ENCODE peak calls at places on chromosomes 12 and 14, in ten cellular contexts. One of them, this sample, is unnamed. For H3K27me3, the result is how much of the 10 kb centered on the place peaks cover.

GRCh38 chr14:95943699-95944098 is 67.1 kb downstream of the TUNAR start:
- DNase-seq in vagina: no peak
- DNase-seq in left ventricle myocardium inferior: no peak
- DNase-seq in IMR-90: no peak
- DNase-seq in AG04450: no peak
- DNase-seq in lower lobe of right lung: no peak
- DNase-seq in thoracic aorta: no peak
- DNase-seq in upper lobe of right lung: no peak
- DNase-seq in CD4-positive, alpha-beta memory T cell: no peak
- DNase-seq in naive thymus-derived CD4-positive, alpha-beta T cell: no peak
- DNase-seq in this sample: no peak

GRCh38 chr12:77232045-77232444 is 166.7 kb upstream of the E2F7 start:
- DNase-seq in vagina: no peak
- DNase-seq in left ventricle myocardium inferior: no peak
- DNase-seq in IMR-90: peak
- DNase-seq in AG04450: peak
- DNase-seq in lower lobe of right lung: no peak
- DNase-seq in thoracic aorta: no peak
- DNase-seq in upper lobe of right lung: no peak
- DNase-seq in CD4-positive, alpha-beta memory T cell: no peak
- DNase-seq in naive thymus-derived CD4-positive, alpha-beta T cell: no peak
- DNase-seq in this sample: no peak

GRCh38 chr12:32756476-32757158 is 920 bp upstream of the YARS2 start:
- DNase-seq in vagina: no peak
- DNase-seq in left ventricle myocardium inferior: no peak
- DNase-seq in IMR-90: no peak
- DNase-seq in AG04450: no peak
- DNase-seq in lower lobe of right lung: no peak
- DNase-seq in thoracic aorta: no peak
- DNase-seq in upper lobe of right lung: no peak
- DNase-seq in CD4-positive, alpha-beta memory T cell: no peak
- DNase-seq in naive thymus-derived CD4-positive, alpha-beta T cell: no peak
- DNase-seq in this sample: no peak

GRCh38 chr14:90191154-90191553 is 65.2 kb upstream of the PSMC1 start:
- DNase-seq in vagina: no peak
- DNase-seq in left ventricle myocardium inferior: no peak
- DNase-seq in IMR-90: no peak
- DNase-seq in AG04450: no peak
- DNase-seq in lower lobe of right lung: no peak
- DNase-seq in thoracic aorta: no peak
- DNase-seq in upper lobe of right lung: no peak
- DNase-seq in CD4-positive, alpha-beta memory T cell: no peak
- DNase-seq in naive thymus-derived CD4-positive, alpha-beta T cell: no peak
- DNase-seq in this sample: no peak

GRCh38 chr14:61416587-61416986 is 95.2 kb downstream of the PRKCH start:
- DNase-seq in vagina: no peak
- DNase-seq in left ventricle myocardium inferior: no peak
- DNase-seq in IMR-90: no peak
- DNase-seq in AG04450: no peak
- DNase-seq in lower lobe of right lung: no peak
- DNase-seq in thoracic aorta: no peak
- DNase-seq in upper lobe of right lung: no peak
- DNase-seq in CD4-positive, alpha-beta memory T cell: no peak
- DNase-seq in naive thymus-derived CD4-positive, alpha-beta T cell: no peak
- DNase-seq in this sample: no peak

GRCh38 chr12:84270470-84271140 is 642.0 kb downstream of the SLC6A15 start:
- DNase-seq in vagina: no peak
- DNase-seq in left ventricle myocardium inferior: no peak
- DNase-seq in IMR-90: no peak
- DNase-seq in AG04450: no peak
- DNase-seq in lower lobe of right lung: no peak
- DNase-seq in thoracic aorta: no peak
- DNase-seq in upper lobe of right lung: no peak
- DNase-seq in CD4-positive, alpha-beta memory T cell: no peak
- DNase-seq in naive thymus-derived CD4-positive, alpha-beta T cell: no peak
- DNase-seq in this sample: no peak

GRCh38 chr12:51823875-51824565 is 24.5 kb downstream of the FIGNL2 start:
- DNase-seq in vagina: no peak
- DNase-seq in left ventricle myocardium inferior: no peak
- DNase-seq in IMR-90: peak
- DNase-seq in AG04450: peak
- DNase-seq in lower lobe of right lung: no peak
- DNase-seq in thoracic aorta: no peak
- DNase-seq in upper lobe of right lung: no peak
- DNase-seq in CD4-positive, alpha-beta memory T cell: peak
- DNase-seq in naive thymus-derived CD4-positive, alpha-beta T cell: peak
- DNase-seq in this sample: peak

GRCh38 chr14:66082009-66082408 is 404.2 kb upstream of the CCDC196 start:
- DNase-seq in vagina: no peak
- DNase-seq in left ventricle myocardium inferior: no peak
- DNase-seq in IMR-90: no peak
- DNase-seq in AG04450: no peak
- DNase-seq in lower lobe of right lung: no peak
- DNase-seq in thoracic aorta: no peak
- DNase-seq in upper lobe of right lung: no peak
- DNase-seq in CD4-positive, alpha-beta memory T cell: no peak
- DNase-seq in naive thymus-derived CD4-positive, alpha-beta T cell: no peak
- DNase-seq in this sample: no peak

GRCh38 chr12:75592638-75593335 is 81.4 kb upstream of the KRR1 start:
- DNase-seq in vagina: no peak
- DNase-seq in left ventricle myocardium inferior: no peak
- DNase-seq in IMR-90: no peak
- DNase-seq in AG04450: no peak
- DNase-seq in lower lobe of right lung: no peak
- DNase-seq in thoracic aorta: no peak
- DNase-seq in upper lobe of right lung: no peak
- DNase-seq in CD4-positive, alpha-beta memory T cell: no peak
- DNase-seq in naive thymus-derived CD4-positive, alpha-beta T cell: no peak
- DNase-seq in this sample: no peak

GRCh38 chr12:75589801-75590200 is 78.4 kb upstream of the KRR1 start:
- DNase-seq in vagina: no peak
- DNase-seq in left ventricle myocardium inferior: no peak
- DNase-seq in IMR-90: no peak
- DNase-seq in AG04450: no peak
- DNase-seq in lower lobe of right lung: no peak
- DNase-seq in thoracic aorta: no peak
- DNase-seq in upper lobe of right lung: no peak
- DNase-seq in CD4-positive, alpha-beta memory T cell: no peak
- DNase-seq in naive thymus-derived CD4-positive, alpha-beta T cell: no peak
- DNase-seq in this sample: no peak

GRCh38 chr12:75592086-75592485 is 80.7 kb upstream of the KRR1 start:
- DNase-seq in vagina: no peak
- DNase-seq in left ventricle myocardium inferior: no peak
- DNase-seq in IMR-90: no peak
- DNase-seq in AG04450: no peak
- DNase-seq in lower lobe of right lung: no peak
- DNase-seq in thoracic aorta: no peak
- DNase-seq in upper lobe of right lung: no peak
- DNase-seq in CD4-positive, alpha-beta memory T cell: no peak
- DNase-seq in naive thymus-derived CD4-positive, alpha-beta T cell: no peak
- DNase-seq in this sample: no peak

GRCh38 chr12:75587340-75588106 is 76.1 kb upstream of the KRR1 start:
- DNase-seq in vagina: no peak
- DNase-seq in left ventricle myocardium inferior: no peak
- DNase-seq in IMR-90: peak
- DNase-seq in AG04450: no peak
- DNase-seq in lower lobe of right lung: no peak
- DNase-seq in thoracic aorta: no peak
- DNase-seq in upper lobe of right lung: no peak
- DNase-seq in CD4-positive, alpha-beta memory T cell: no peak
- DNase-seq in naive thymus-derived CD4-positive, alpha-beta T cell: no peak
- DNase-seq in this sample: no peak

DNA sequence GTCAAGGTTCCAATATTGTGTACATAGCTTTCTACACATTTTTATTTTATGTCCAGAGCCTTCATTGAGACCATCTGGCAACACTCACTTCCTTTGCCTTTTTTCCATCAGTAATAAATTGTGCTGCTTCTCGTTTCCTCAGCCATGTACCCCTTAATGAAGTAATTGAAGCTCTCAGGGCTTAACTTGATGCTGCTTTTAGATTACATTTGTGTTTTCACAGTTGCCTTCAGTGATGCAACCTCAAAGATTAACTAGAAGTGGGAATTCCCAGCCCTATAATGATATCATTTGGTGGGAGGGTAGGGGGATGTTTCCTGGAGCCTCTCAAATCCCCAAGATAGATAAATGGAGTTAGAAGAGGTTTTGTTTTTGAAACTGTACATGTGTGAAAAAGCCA is 80.2 kb upstream of the KRR1 start:
- DNase-seq in vagina: no peak
- DNase-seq in left ventricle myocardium inferior: no peak
- DNase-seq in IMR-90: peak
- DNase-seq in AG04450: no peak
- DNase-seq in lower lobe of right lung: no peak
- DNase-seq in thoracic aorta: no peak
- DNase-seq in upper lobe of right lung: no peak
- DNase-seq in CD4-positive, alpha-beta memory T cell: no peak
- DNase-seq in naive thymus-derived CD4-positive, alpha-beta T cell: no peak
- DNase-seq in this sample: no peak
- H3K27me3 ChIP-seq in vagina: under half
- H3K27me3 ChIP-seq in left ventricle myocardium inferior: under half
- H3K27me3 ChIP-seq in IMR-90: under half
- H3K27me3 ChIP-seq in AG04450: under half
- H3K27me3 ChIP-seq in lower lobe of right lung: under half
- H3K27me3 ChIP-seq in thoracic aorta: under half
- H3K27me3 ChIP-seq in upper lobe of right lung: under half
- H3K27me3 ChIP-seq in CD4-positive, alpha-beta memory T cell: under half
- H3K27me3 ChIP-seq in naive thymus-derived CD4-positive, alpha-beta T cell: under half
- H3K27me3 ChIP-seq in this sample: under half

GRCh38 chr14:36059531-36059930 is 117.0 kb downstream of the PTCSC3 start:
- DNase-seq in vagina: no peak
- DNase-seq in left ventricle myocardium inferior: no peak
- DNase-seq in IMR-90: no peak
- DNase-seq in AG04450: no peak
- DNase-seq in lower lobe of right lung: no peak
- DNase-seq in thoracic aorta: no peak
- DNase-seq in upper lobe of right lung: no peak
- DNase-seq in CD4-positive, alpha-beta memory T cell: no peak
- DNase-seq in naive thymus-derived CD4-positive, alpha-beta T cell: no peak
- DNase-seq in this sample: no peak
- H3K27me3 ChIP-seq in vagina: under half
- H3K27me3 ChIP-seq in left ventricle myocardium inferior: under half
- H3K27me3 ChIP-seq in IMR-90: under half
- H3K27me3 ChIP-seq in AG04450: under half
- H3K27me3 ChIP-seq in lower lobe of right lung: under half
- H3K27me3 ChIP-seq in thoracic aorta: under half
- H3K27me3 ChIP-seq in upper lobe of right lung: under half
- H3K27me3 ChIP-seq in CD4-positive, alpha-beta memory T cell: under half
- H3K27me3 ChIP-seq in naive thymus-derived CD4-positive, alpha-beta T cell: under half
- H3K27me3 ChIP-seq in this sample: under half

DNA sequence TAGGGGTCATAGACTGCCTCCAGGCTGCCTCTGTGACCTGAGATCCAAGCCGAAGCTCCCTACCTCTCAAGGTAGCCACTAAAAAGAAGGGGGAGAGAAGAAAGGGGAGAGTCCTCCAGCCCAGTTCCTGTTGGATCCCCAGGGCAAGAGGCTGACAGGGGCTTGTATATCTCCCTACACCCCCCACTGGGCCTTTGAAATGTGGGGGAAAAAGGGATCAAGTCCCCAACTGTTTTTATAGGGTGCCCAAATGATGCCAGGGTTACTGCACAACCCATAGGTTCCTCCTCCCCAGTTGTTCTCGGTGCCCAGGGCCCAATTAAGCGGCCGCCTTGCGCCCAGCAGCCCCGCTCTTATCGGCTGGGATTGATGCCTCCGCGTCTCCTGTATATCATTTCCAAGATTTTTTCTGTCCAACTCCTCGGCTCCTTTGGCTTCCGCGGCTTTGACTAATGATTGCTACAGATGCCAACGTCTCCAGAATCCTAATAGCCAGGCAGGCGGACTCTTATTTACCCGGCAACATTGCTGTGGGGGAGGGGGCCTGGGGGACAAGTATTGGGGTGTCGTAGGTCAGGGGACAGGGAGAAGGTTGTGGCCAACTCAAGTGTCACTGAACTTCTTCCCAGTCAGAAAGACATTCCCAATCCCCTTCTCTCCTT is 7.6 kb upstream of the HOXC4 start:
- DNase-seq in vagina: no peak
- DNase-seq in left ventricle myocardium inferior: no peak
- DNase-seq in IMR-90: no peak
- DNase-seq in AG04450: no peak
- DNase-seq in lower lobe of right lung: no peak
- DNase-seq in thoracic aorta: no peak
- DNase-seq in upper lobe of right lung: no peak
- DNase-seq in CD4-positive, alpha-beta memory T cell: no peak
- DNase-seq in naive thymus-derived CD4-positive, alpha-beta T cell: no peak
- DNase-seq in this sample: no peak
- H3K27me3 ChIP-seq in vagina: under half
- H3K27me3 ChIP-seq in left ventricle myocardium inferior: half or more
- H3K27me3 ChIP-seq in IMR-90: half or more
- H3K27me3 ChIP-seq in AG04450: half or more
- H3K27me3 ChIP-seq in lower lobe of right lung: half or more
- H3K27me3 ChIP-seq in thoracic aorta: under half
- H3K27me3 ChIP-seq in upper lobe of right lung: half or more
- H3K27me3 ChIP-seq in CD4-positive, alpha-beta memory T cell: half or more
- H3K27me3 ChIP-seq in naive thymus-derived CD4-positive, alpha-beta T cell: under half
- H3K27me3 ChIP-seq in this sample: under half

DNA sequence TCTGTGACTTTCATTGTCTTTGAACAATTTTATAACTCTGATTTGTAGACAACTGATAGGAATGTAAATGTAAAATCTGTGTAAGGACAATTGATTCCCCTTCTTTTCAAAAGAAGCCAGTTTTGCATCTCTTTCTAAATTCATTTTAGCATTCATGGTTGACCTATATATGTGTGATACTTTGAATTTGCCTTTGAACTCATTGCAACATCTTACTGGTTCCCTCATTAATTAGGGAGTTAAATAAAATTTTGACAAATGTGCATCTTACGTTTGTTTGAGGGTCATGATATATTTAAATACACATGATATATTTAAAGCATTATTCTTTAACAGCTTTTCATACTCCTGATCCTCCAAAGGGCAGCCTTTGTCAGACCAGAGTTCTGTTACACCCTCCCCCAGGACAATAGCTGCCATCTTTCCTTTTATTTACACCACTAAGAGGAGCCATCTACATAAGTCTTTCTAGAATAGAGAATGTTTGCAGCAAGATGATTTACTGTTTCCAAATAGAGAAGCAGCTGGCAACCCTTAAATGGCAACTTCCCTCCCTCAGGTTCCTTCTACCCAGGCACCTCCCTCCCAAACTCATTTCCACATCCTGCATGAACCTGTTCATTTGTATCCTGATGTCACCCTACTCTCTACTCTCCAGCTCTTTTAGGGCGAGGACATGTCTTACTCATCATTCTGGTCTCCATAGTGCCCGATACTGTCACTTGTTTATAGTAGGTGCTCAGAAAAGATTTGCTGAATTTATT is 40.2 kb upstream of the APPL2 start:
- DNase-seq in vagina: no peak
- DNase-seq in left ventricle myocardium inferior: no peak
- DNase-seq in IMR-90: no peak
- DNase-seq in AG04450: no peak
- DNase-seq in lower lobe of right lung: no peak
- DNase-seq in thoracic aorta: no peak
- DNase-seq in upper lobe of right lung: no peak
- DNase-seq in CD4-positive, alpha-beta memory T cell: no peak
- DNase-seq in naive thymus-derived CD4-positive, alpha-beta T cell: no peak
- DNase-seq in this sample: no peak
- H3K27me3 ChIP-seq in vagina: under half
- H3K27me3 ChIP-seq in left ventricle myocardium inferior: under half
- H3K27me3 ChIP-seq in IMR-90: under half
- H3K27me3 ChIP-seq in AG04450: under half
- H3K27me3 ChIP-seq in lower lobe of right lung: under half
- H3K27me3 ChIP-seq in thoracic aorta: under half
- H3K27me3 ChIP-seq in upper lobe of right lung: under half
- H3K27me3 ChIP-seq in CD4-positive, alpha-beta memory T cell: under half
- H3K27me3 ChIP-seq in naive thymus-derived CD4-positive, alpha-beta T cell: under half
- H3K27me3 ChIP-seq in this sample: under half

GRCh38 chr14:37579250-37579649 is 15.8 kb downstream of the FOXA1 start:
- DNase-seq in vagina: no peak
- DNase-seq in left ventricle myocardium inferior: no peak
- DNase-seq in IMR-90: no peak
- DNase-seq in AG04450: no peak
- DNase-seq in lower lobe of right lung: no peak
- DNase-seq in thoracic aorta: no peak
- DNase-seq in upper lobe of right lung: no peak
- DNase-seq in CD4-positive, alpha-beta memory T cell: no peak
- DNase-seq in naive thymus-derived CD4-positive, alpha-beta T cell: no peak
- DNase-seq in this sample: no peak
- H3K27me3 ChIP-seq in vagina: under half
- H3K27me3 ChIP-seq in left ventricle myocardium inferior: half or more
- H3K27me3 ChIP-seq in IMR-90: under half
- H3K27me3 ChIP-seq in AG04450: under half
- H3K27me3 ChIP-seq in lower lobe of right lung: under half
- H3K27me3 ChIP-seq in thoracic aorta: under half
- H3K27me3 ChIP-seq in upper lobe of right lung: under half
- H3K27me3 ChIP-seq in CD4-positive, alpha-beta memory T cell: under half
- H3K27me3 ChIP-seq in naive thymus-derived CD4-positive, alpha-beta T cell: under half
- H3K27me3 ChIP-seq in this sample: under half

This sample was measured in Karpas-422.